ENCODE peak calls at places on chromosomes 11 and 22, in six cellular contexts. One of them, this sample, is unnamed.

GRCh38 chr22:41230399-41230785 is 10.3 kb downstream of the CHADL start:
- DNase-seq in GM12878: no peak
- DNase-seq in A549: no peak
- DNase-seq in K562: no peak
- DNase-seq in HepG2: no peak
- DNase-seq in H1: no peak
- DNase-seq in this sample: no peak

GRCh38 chr11:16881074-16881709 is 133.0 kb downstream of the PLEKHA7 start:
- DNase-seq in H1: no peak
- DNase-seq in A549: no peak
- DNase-seq in GM12878: no peak
- DNase-seq in HepG2: no peak
- DNase-seq in K562: peak
- DNase-seq in this sample: no peak

GRCh38 chr11:128421577-128421976 is 165.8 kb downstream of the ETS1 start:
- DNase-seq in H1: no peak
- DNase-seq in HepG2: no peak
- DNase-seq in K562: no peak
- DNase-seq in A549: no peak
- DNase-seq in GM12878: no peak
- DNase-seq in this sample: peak

GRCh38 chr11:114891911-114892310 is 213.6 kb downstream of the NXPE2 start:
- DNase-seq in H1: no peak
- DNase-seq in GM12878: no peak
- DNase-seq in K562: no peak
- DNase-seq in A549: no peak
- DNase-seq in HepG2: no peak
- DNase-seq in this sample: no peak

GRCh38 chr22:33380789-33381530 is 322.8 kb upstream of the SYN3 start:
- DNase-seq in GM12878: peak
- DNase-seq in HepG2: no peak
- DNase-seq in K562: no peak
- DNase-seq in A549: peak
- DNase-seq in H1: no peak
- DNase-seq in this sample: no peak

GRCh38 chr22:24703101-24703500 is 71.4 kb downstream of the PIWIL3 start:
- DNase-seq in HepG2: peak
- DNase-seq in GM12878: no peak
- DNase-seq in A549: no peak
- DNase-seq in K562: peak
- DNase-seq in H1: no peak
- DNase-seq in this sample: no peak

GRCh38 chr11:84247129-84247528 is 961.0 kb upstream of the CCDC90B start:
- DNase-seq in K562: no peak
- DNase-seq in HepG2: no peak
- DNase-seq in H1: no peak
- DNase-seq in A549: no peak
- DNase-seq in GM12878: no peak
- DNase-seq in this sample: no peak

GRCh38 chr11:125123947-125124633 is 12.7 kb upstream of the TMEM218 start:
- DNase-seq in GM12878: no peak
- DNase-seq in K562: peak
- DNase-seq in HepG2: peak
- DNase-seq in A549: peak
- DNase-seq in H1: no peak
- DNase-seq in this sample: peak

GRCh38 chr11:26227311-26227710 is 104.6 kb upstream of the ANO3 start:
- DNase-seq in H1: no peak
- DNase-seq in A549: peak
- DNase-seq in K562: no peak
- DNase-seq in HepG2: peak
- DNase-seq in GM12878: peak
- DNase-seq in this sample: peak

GRCh38 chr11:12705874-12706273 is 31.7 kb downstream of the TEAD1 start:
- DNase-seq in H1: no peak
- DNase-seq in GM12878: no peak
- DNase-seq in HepG2: no peak
- DNase-seq in A549: no peak
- DNase-seq in K562: no peak
- DNase-seq in this sample: no peak

GRCh38 chr11:101043940-101044339 is 85.7 kb downstream of the PGR start:
- DNase-seq in K562: no peak
- DNase-seq in GM12878: no peak
- DNase-seq in H1: no peak
- DNase-seq in HepG2: no peak
- DNase-seq in A549: no peak
- DNase-seq in this sample: no peak

GRCh38 chr11:69393865-69394233 is 87.6 kb upstream of the LINC01488 start:
- DNase-seq in HepG2: no peak
- DNase-seq in GM12878: no peak
- DNase-seq in H1: no peak
- DNase-seq in A549: no peak
- DNase-seq in K562: peak
- DNase-seq in this sample: no peak

GRCh38 chr11:27679136-27680015 is 20.9 kb downstream of the BDNF start:
- DNase-seq in A549: no peak
- DNase-seq in K562: no peak
- DNase-seq in H1: no peak
- DNase-seq in GM12878: no peak
- DNase-seq in HepG2: no peak
- DNase-seq in this sample: no peak

GRCh38 chr11:45661417-45662055 is 3.9 kb downstream of the CHST1 start:
- DNase-seq in K562: no peak
- DNase-seq in H1: no peak
- DNase-seq in HepG2: no peak
- DNase-seq in A549: no peak
- DNase-seq in GM12878: no peak
- DNase-seq in this sample: no peak

GRCh38 chr11:73889019-73889418 is 12.2 kb downstream of the PAAF1 start:
- DNase-seq in HepG2: no peak
- DNase-seq in A549: no peak
- DNase-seq in GM12878: no peak
- DNase-seq in K562: no peak
- DNase-seq in H1: no peak
- DNase-seq in this sample: no peak

GRCh38 chr22:35431483-35432205 is 31.7 kb downstream of the MCM5 start:
- DNase-seq in HepG2: no peak
- DNase-seq in GM12878: no peak
- DNase-seq in K562: no peak
- DNase-seq in A549: no peak
- DNase-seq in H1: no peak
- DNase-seq in this sample: no peak
- TF ChIP-seq CHD2 in HepG2: no peak
- TF ChIP-seq CHD2 in GM12878: no peak
- TF ChIP-seq CHD2 in K562: no peak
- TF ChIP-seq CHD2 in A549: no peak
- TF ChIP-seq CHD2 in H1: no peak
- TF ChIP-seq CHD2 in this sample: no peak

DNA sequence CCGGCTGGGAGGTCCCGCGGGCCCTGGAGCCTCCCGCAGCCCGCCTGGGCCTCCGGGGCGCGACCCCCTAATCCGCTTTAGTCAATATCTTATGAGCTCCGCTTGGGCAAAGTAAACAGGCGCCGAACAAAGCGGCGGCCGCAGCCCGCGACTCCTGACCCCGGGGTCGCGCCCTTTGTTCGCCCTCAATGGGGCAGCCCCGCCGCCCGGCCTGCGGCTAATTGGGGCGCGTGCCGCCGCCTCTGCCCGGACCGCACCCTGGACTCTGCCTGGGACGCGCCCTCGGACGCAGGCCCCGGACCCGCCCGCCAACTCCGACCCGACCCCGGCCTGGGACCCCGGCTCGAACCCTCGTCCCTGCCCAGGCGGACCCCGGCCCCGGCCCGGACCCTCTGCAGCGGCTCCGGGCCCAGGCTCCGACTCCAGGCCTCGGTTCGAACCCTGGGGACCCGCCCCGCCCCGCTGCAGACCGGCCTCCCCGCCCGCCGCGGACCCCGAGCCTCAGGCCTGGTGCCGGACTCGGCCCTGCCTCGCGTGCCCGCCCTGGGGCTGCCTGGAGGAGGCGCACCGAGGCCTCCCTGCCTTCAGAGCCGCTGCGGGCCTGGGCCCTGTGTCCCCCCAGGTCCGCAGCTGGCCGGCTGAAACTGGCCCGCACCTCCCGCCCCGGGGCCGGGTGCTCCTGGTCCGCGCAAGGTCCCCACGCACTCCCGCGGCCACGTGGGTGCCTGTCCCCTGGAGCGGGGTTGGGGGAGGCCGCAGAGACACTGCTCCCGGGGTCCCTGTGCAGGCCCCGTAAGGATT is 84.7 kb upstream of the WNT7B start:
- DNase-seq in A549: no peak
- DNase-seq in GM12878: no peak
- DNase-seq in K562: no peak
- DNase-seq in HepG2: peak
- DNase-seq in H1: no peak
- DNase-seq in this sample: peak
- TF ChIP-seq CHD2 in A549: no peak
- TF ChIP-seq CHD2 in GM12878: no peak
- TF ChIP-seq CHD2 in K562: no peak
- TF ChIP-seq CHD2 in HepG2: no peak
- TF ChIP-seq CHD2 in H1: no peak
- TF ChIP-seq CHD2 in this sample: no peak

GRCh38 chr22:37781434-37782059 is 26.2 kb upstream of the GCAT start:
- DNase-seq in H1: no peak
- DNase-seq in HepG2: peak
- DNase-seq in GM12878: no peak
- DNase-seq in K562: no peak
- DNase-seq in A549: peak
- DNase-seq in this sample: no peak
- TF ChIP-seq CHD2 in H1: no peak
- TF ChIP-seq CHD2 in HepG2: no peak
- TF ChIP-seq CHD2 in GM12878: no peak
- TF ChIP-seq CHD2 in K562: no peak
- TF ChIP-seq CHD2 in A549: no peak
- TF ChIP-seq CHD2 in this sample: no peak

GRCh38 chr11:65485820-65486219 is 13.0 kb upstream of the MALAT1 start:
- DNase-seq in K562: no peak
- DNase-seq in H1: no peak
- DNase-seq in HepG2: no peak
- DNase-seq in GM12878: no peak
- DNase-seq in A549: no peak
- DNase-seq in this sample: no peak

GRCh38 chr11:65488273-65489058 is 10.4 kb upstream of the MALAT1 start:
- DNase-seq in GM12878: no peak
- DNase-seq in HepG2: no peak
- DNase-seq in H1: no peak
- DNase-seq in K562: no peak
- DNase-seq in A549: peak
- DNase-seq in this sample: no peak

GRCh38 chr11:65487467-65488272 is 11.2 kb upstream of the MALAT1 start:
- DNase-seq in H1: peak
- DNase-seq in K562: peak
- DNase-seq in GM12878: no peak
- DNase-seq in A549: peak
- DNase-seq in HepG2: peak
- DNase-seq in this sample: peak

GRCh38 chr11:65489061-65489705 is 9.7 kb upstream of the MALAT1 start:
- DNase-seq in HepG2: peak
- DNase-seq in GM12878: no peak
- DNase-seq in K562: no peak
- DNase-seq in H1: no peak
- DNase-seq in A549: peak
- DNase-seq in this sample: no peak

DNA sequence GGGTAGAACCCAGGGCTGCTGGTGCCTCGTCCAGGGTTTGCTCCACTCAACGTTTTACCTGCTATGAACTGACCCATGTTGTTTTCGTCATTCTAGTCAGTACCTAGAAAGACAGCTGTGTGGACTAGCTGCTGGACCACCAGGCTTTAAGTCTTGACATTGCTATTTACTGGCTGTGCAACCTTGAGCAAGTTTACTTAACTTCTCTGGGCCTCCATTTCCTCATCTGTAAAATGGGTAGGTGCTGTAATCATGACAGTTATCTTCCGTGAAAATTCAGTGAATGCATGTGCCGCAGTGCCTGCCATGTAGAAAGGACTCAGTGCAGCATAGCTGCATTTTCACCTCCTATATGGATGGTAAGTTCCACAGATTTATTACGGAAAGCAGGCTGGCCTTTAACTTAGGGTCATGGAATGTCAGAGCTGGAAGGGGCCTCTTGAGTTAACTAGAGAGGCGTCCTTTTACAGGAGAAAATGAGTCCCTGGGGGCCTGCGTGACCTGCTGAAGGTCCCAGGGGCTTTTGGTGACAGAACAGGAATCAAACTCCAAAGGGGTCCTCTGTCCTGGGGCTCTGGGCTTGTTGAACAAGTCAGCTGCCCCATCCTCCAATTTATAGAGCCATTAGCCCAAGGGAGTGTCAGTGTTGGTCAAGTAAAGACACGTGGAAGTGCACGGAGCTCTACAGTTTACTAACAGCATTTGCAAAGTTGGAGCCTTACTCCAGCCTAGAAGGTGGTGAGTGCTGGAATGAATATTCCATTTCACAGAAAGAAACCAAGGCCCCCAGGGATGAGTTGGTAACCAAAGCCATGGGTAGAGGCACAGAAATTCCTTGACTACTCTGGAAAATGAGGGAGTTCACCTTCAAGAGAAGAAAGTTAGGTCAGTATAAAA is 12.0 kb upstream of the MALAT1 start:
- DNase-seq in HepG2: no peak
- DNase-seq in K562: no peak
- DNase-seq in H1: no peak
- DNase-seq in A549: no peak
- DNase-seq in GM12878: no peak
- DNase-seq in this sample: no peak
- TF ChIP-seq CHD2 in HepG2: no peak
- TF ChIP-seq CHD2 in K562: no peak
- TF ChIP-seq CHD2 in H1: no peak
- TF ChIP-seq CHD2 in A549: no peak
- TF ChIP-seq CHD2 in GM12878: no peak
- TF ChIP-seq CHD2 in this sample: no peak

GRCh38 chr11:18372187-18372586 is 22.2 kb upstream of the LDHA start:
- DNase-seq in K562: no peak
- DNase-seq in H1: no peak
- DNase-seq in GM12878: no peak
- DNase-seq in A549: no peak
- DNase-seq in HepG2: no peak
- DNase-seq in this sample: no peak
- TF ChIP-seq CHD2 in K562: no peak
- TF ChIP-seq CHD2 in H1: no peak
- TF ChIP-seq CHD2 in GM12878: no peak
- TF ChIP-seq CHD2 in A549: no peak
- TF ChIP-seq CHD2 in HepG2: no peak
- TF ChIP-seq CHD2 in this sample: no peak

This sample was measured in SK-N-SH.